ENCODE peak calls at places on chromosome 4, in six cellular contexts. B is HuH-7.5; F is T-helper 2 cell; A is Kasumi-1; J is NCI-H2081; O is activated CD4-positive, alpha-beta T cell treated with anti-CD3 and anti-CD28 coated beads, Interleukin-2, amount 10 ng/mL, durations not matched to agents 7 days and 5 days. U is an unnamed sample.

GRCh38 chr4:115781528-115782146 is 668.2 kb upstream of the NDST4 start:
- DNase-seq in O (no peak), J (no peak), B (no peak), F (no peak), A (peak), U (peak)

GRCh38 chr4:141309864-141310263 is 89.2 kb downstream of the ZNF330 start:
- DNase-seq in B (no peak), F (no peak), A (no peak), O (no peak), J (no peak), U (no peak)

GRCh38 chr4:129172181-129172580 is 76.2 kb downstream of the C4orf33 start:
- DNase-seq in F (no peak), A (no peak), J (no peak), B (no peak), O (no peak), U (no peak)

GRCh38 chr4:26490111-26490979 is at the start of gene CCKAR:
- DNase-seq in A (no peak), J (peak), B (no peak), F (no peak), O (no peak), U (no peak)

GRCh38 chr4:26459756-26460530 is 30.3 kb downstream of the CCKAR start:
- DNase-seq in A (no peak), O (no peak), J (no peak), F (no peak), B (no peak), U (no peak)

GRCh38 chr4:87511500-87511899 is 17.7 kb downstream of the SPARCL1 start:
- DNase-seq in O (no peak), A (peak), B (no peak), F (no peak), J (peak), U (peak)

GRCh38 chr4:127965803-127966175 is 583 bp downstream of the ABHD18 start:
- DNase-seq in O (peak), A (peak), F (peak), B (peak), J (peak), U (no peak)

GRCh38 chr4:105296672-105297071 is 150.0 kb downstream of the TET2 start:
- DNase-seq in A (no peak), F (no peak), O (no peak), B (no peak), J (no peak), U (no peak)

GRCh38 chr4:154389142-154389541 is 102.5 kb downstream of the DCHS2 start:
- DNase-seq in J (no peak), F (no peak), A (no peak), B (no peak), O (no peak), U (no peak)

GRCh38 chr4:102620697-102621497 is 119.7 kb downstream of the NFKB1 start:
- DNase-seq in A (peak), O (no peak), J (peak), F (peak), B (peak), U (peak)

GRCh38 chr4:139556735-139557505 is 901 bp upstream of the SETD7 start:
- DNase-seq in A (peak), O (peak), B (peak), F (peak), J (peak), U (peak)

GRCh38 chr4:137274404-137274803 is 257.9 kb downstream of the PCDH18 start:
- DNase-seq in O (no peak), A (no peak), J (no peak), F (no peak), B (no peak), U (no peak)